ENCODE peak calls at places on chromosomes 12 and 14, in six cellular contexts. One of them, this sample, is unnamed.

GRCh38 chr14:48973136-48973535 is 613.0 kb downstream of the RPS29 start:
- DNase-seq in fibroblast of lung: no peak
- DNase-seq in HCT116: no peak
- DNase-seq in astrocyte: peak; percentile 75
- DNase-seq in PC-3: no peak
- DNase-seq in hepatocyte: peak; percentile 23
- DNase-seq in this sample: no peak

GRCh38 chr12:98422359-98422758 is 93.0 kb upstream of the TMPO start:
- DNase-seq in fibroblast of lung: no peak
- DNase-seq in HCT116: no peak
- DNase-seq in astrocyte: no peak
- DNase-seq in PC-3: no peak
- DNase-seq in hepatocyte: no peak
- DNase-seq in this sample: no peak

GRCh38 chr12:4039927-4040326 is 166.7 kb upstream of the PARP11 start:
- DNase-seq in fibroblast of lung: no peak
- DNase-seq in HCT116: no peak
- DNase-seq in astrocyte: no peak
- DNase-seq in PC-3: peak; percentile 43
- DNase-seq in hepatocyte: no peak
- DNase-seq in this sample: no peak

GRCh38 chr12:118376089-118377004 is at the start of gene SUDS3:
- DNase-seq in fibroblast of lung: peak; percentile 81
- DNase-seq in HCT116: peak; percentile 67
- DNase-seq in astrocyte: peak; percentile 27
- DNase-seq in PC-3: peak; percentile 94
- DNase-seq in hepatocyte: peak; percentile 94
- DNase-seq in this sample: peak; percentile 88

GRCh38 chr12:92139634-92140555 is 5.8 kb downstream of the BTG1 start:
- DNase-seq in fibroblast of lung: peak; percentile 58
- DNase-seq in HCT116: no peak
- DNase-seq in astrocyte: peak; percentile 57
- DNase-seq in PC-3: peak; percentile 84
- DNase-seq in hepatocyte: no peak
- DNase-seq in this sample: peak; percentile 81

GRCh38 chr12:49762468-49762847 is 21.1 kb downstream of the TMBIM6 start:
- DNase-seq in fibroblast of lung: no peak
- DNase-seq in HCT116: no peak
- DNase-seq in astrocyte: no peak
- DNase-seq in PC-3: no peak
- DNase-seq in hepatocyte: no peak
- DNase-seq in this sample: no peak

GRCh38 chr12:40208707-40209106 is 16.1 kb upstream of the LRRK2 start:
- DNase-seq in fibroblast of lung: no peak
- DNase-seq in HCT116: no peak
- DNase-seq in astrocyte: no peak
- DNase-seq in PC-3: no peak
- DNase-seq in hepatocyte: no peak
- DNase-seq in this sample: no peak

GRCh38 chr14:75459099-75459741 is 31.4 kb downstream of the JDP2 start:
- DNase-seq in fibroblast of lung: no peak
- DNase-seq in HCT116: no peak
- DNase-seq in astrocyte: no peak
- DNase-seq in PC-3: no peak
- DNase-seq in hepatocyte: no peak
- DNase-seq in this sample: peak; percentile 100

GRCh38 chr12:69900720-69901131 is 75.7 kb downstream of the MYRFL start:
- DNase-seq in fibroblast of lung: peak; percentile 68
- DNase-seq in HCT116: peak; percentile 45
- DNase-seq in astrocyte: peak; percentile 38
- DNase-seq in PC-3: peak; percentile 86
- DNase-seq in hepatocyte: peak; percentile 91
- DNase-seq in this sample: peak; percentile 56

GRCh38 chr14:36300337-36300736 is 20.1 kb downstream of the MBIP start:
- DNase-seq in fibroblast of lung: peak; percentile 49
- DNase-seq in HCT116: no peak
- DNase-seq in astrocyte: peak; percentile 10
- DNase-seq in PC-3: peak; percentile 46
- DNase-seq in hepatocyte: no peak
- DNase-seq in this sample: no peak

GRCh38 chr14:84864582-84865271 is 665.2 kb upstream of the FLRT2 start:
- DNase-seq in fibroblast of lung: no peak
- DNase-seq in HCT116: no peak
- DNase-seq in astrocyte: no peak
- DNase-seq in PC-3: no peak
- DNase-seq in hepatocyte: no peak
- DNase-seq in this sample: no peak

GRCh38 chr14:106459971-106460730 is 933.8 kb downstream of the TMEM121 start:
- DNase-seq in fibroblast of lung: no peak
- DNase-seq in HCT116: no peak
- DNase-seq in astrocyte: no peak
- DNase-seq in PC-3: no peak
- DNase-seq in hepatocyte: no peak
- DNase-seq in this sample: peak; percentile 2

GRCh38 chr12:101719566-101719965 is 19.7 kb downstream of the SYCP3 start:
- DNase-seq in fibroblast of lung: peak; percentile 53
- DNase-seq in HCT116: no peak
- DNase-seq in astrocyte: peak; percentile 3
- DNase-seq in PC-3: peak; percentile 75
- DNase-seq in hepatocyte: no peak
- DNase-seq in this sample: no peak

GRCh38 chr12:10497602-10498001 is 8.1 kb upstream of the EIF2S3B start:
- DNase-seq in fibroblast of lung: peak; percentile 3
- DNase-seq in HCT116: no peak
- DNase-seq in astrocyte: no peak
- DNase-seq in PC-3: no peak
- DNase-seq in hepatocyte: no peak
- DNase-seq in this sample: no peak

GRCh38 chr14:22226381-22226780 is 362.6 kb downstream of the DAD1 start:
- DNase-seq in fibroblast of lung: no peak
- DNase-seq in HCT116: no peak
- DNase-seq in astrocyte: no peak
- DNase-seq in PC-3: peak; percentile 77
- DNase-seq in hepatocyte: no peak
- DNase-seq in this sample: no peak

GRCh38 chr12:6053541-6053940 is 70.9 kb downstream of the VWF start:
- DNase-seq in fibroblast of lung: no peak
- DNase-seq in HCT116: no peak
- DNase-seq in astrocyte: peak; percentile 58
- DNase-seq in PC-3: no peak
- DNase-seq in hepatocyte: no peak
- DNase-seq in this sample: peak; percentile 63

GRCh38 chr14:82855912-82856381 is 1322.3 kb upstream of the SEL1L start:
- DNase-seq in fibroblast of lung: peak; percentile 72
- DNase-seq in HCT116: no peak
- DNase-seq in astrocyte: peak; percentile 44
- DNase-seq in PC-3: peak; percentile 46
- DNase-seq in hepatocyte: peak; percentile 55
- DNase-seq in this sample: no peak

GRCh38 chr14:59346329-59346728 is 118.9 kb downstream of the GPR135 start:
- DNase-seq in fibroblast of lung: no peak
- DNase-seq in HCT116: no peak
- DNase-seq in astrocyte: peak; percentile 38
- DNase-seq in PC-3: no peak
- DNase-seq in hepatocyte: no peak
- DNase-seq in this sample: no peak
- H3K36me3 ChIP-seq in fibroblast of lung: peaks cover 2% of the 10 kb centered on the region
- H3K36me3 ChIP-seq in HCT116: no peaks in the 10 kb centered on the region
- H3K36me3 ChIP-seq in astrocyte: no peaks in the 10 kb centered on the region
- H3K36me3 ChIP-seq in PC-3: peaks cover 8% of the 10 kb centered on the region
- H3K36me3 ChIP-seq in hepatocyte: no peaks in the 10 kb centered on the region
- H3K36me3 ChIP-seq in this sample: peaks cover 6% of the 10 kb centered on the region

DNA sequence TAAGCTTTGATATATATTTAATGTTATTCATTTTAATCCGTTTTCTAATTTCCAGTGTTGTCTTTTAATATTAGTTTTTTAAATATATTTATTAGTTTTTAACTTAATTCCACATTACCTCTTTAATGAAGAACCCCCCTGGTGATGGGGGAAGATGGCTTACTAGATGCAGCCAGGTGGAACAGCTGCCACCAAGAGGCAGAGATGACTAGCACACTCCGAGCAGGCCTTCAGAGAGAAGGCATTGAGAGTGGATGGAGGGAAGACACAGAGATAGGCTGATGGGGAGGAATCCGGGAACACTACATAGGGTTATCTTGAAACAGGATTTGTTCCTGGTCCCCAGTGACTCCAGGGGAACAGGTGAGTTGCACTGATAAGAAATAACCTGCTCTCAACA is 771.6 kb downstream of the LRFN5 start:
- DNase-seq in fibroblast of lung: no peak
- DNase-seq in HCT116: no peak
- DNase-seq in astrocyte: no peak
- DNase-seq in PC-3: no peak
- DNase-seq in hepatocyte: no peak
- DNase-seq in this sample: no peak
- TF ChIP-seq CTCF in fibroblast of lung: no peak
- TF ChIP-seq CTCF in HCT116: no peak
- TF ChIP-seq CTCF in astrocyte: no peak
- TF ChIP-seq CTCF in PC-3: peak; percentile 8
- TF ChIP-seq CTCF in hepatocyte: no peak
- TF ChIP-seq CTCF in this sample: no peak

GRCh38 chr14:51884086-51884927 is 23.9 kb downstream of the GNG2 start:
- DNase-seq in fibroblast of lung: peak; percentile 88
- DNase-seq in HCT116: no peak
- DNase-seq in astrocyte: peak; percentile 82
- DNase-seq in PC-3: no peak
- DNase-seq in hepatocyte: no peak
- DNase-seq in this sample: no peak
- H2AFZ ChIP-seq in fibroblast of lung: no peak overlapping the region
- H2AFZ ChIP-seq in HCT116: no peak overlapping the region
- H2AFZ ChIP-seq in astrocyte: no peak overlapping the region
- H2AFZ ChIP-seq in PC-3: no peak overlapping the region
- H2AFZ ChIP-seq in hepatocyte: no peak overlapping the region
- H2AFZ ChIP-seq in this sample: peak overlapping the region; percentile 19

GRCh38 chr12:57193706-57194245 is 22.8 kb upstream of the NXPH4 start:
- DNase-seq in fibroblast of lung: no peak
- DNase-seq in HCT116: no peak
- DNase-seq in astrocyte: no peak
- DNase-seq in PC-3: no peak
- DNase-seq in hepatocyte: no peak
- DNase-seq in this sample: no peak

GRCh38 chr12:57194253-57194652 is 22.3 kb upstream of the NXPH4 start:
- DNase-seq in fibroblast of lung: no peak
- DNase-seq in HCT116: no peak
- DNase-seq in astrocyte: no peak
- DNase-seq in PC-3: no peak
- DNase-seq in hepatocyte: no peak
- DNase-seq in this sample: no peak

GRCh38 chr12:57191410-57191809 is 25.2 kb upstream of the NXPH4 start:
- DNase-seq in fibroblast of lung: no peak
- DNase-seq in HCT116: no peak
- DNase-seq in astrocyte: peak; percentile 28
- DNase-seq in PC-3: no peak
- DNase-seq in hepatocyte: no peak
- DNase-seq in this sample: no peak

GRCh38 chr12:57190821-57191220 is 25.8 kb upstream of the NXPH4 start:
- DNase-seq in fibroblast of lung: no peak
- DNase-seq in HCT116: no peak
- DNase-seq in astrocyte: no peak
- DNase-seq in PC-3: no peak
- DNase-seq in hepatocyte: no peak
- DNase-seq in this sample: no peak

GRCh38 chr12:57192920-57193319 is 23.7 kb upstream of the NXPH4 start:
- DNase-seq in fibroblast of lung: no peak
- DNase-seq in HCT116: no peak
- DNase-seq in astrocyte: no peak
- DNase-seq in PC-3: no peak
- DNase-seq in hepatocyte: no peak
- DNase-seq in this sample: no peak
- H3K36me3 ChIP-seq in fibroblast of lung: peaks cover 86% of the 10 kb centered on the region
- H3K36me3 ChIP-seq in HCT116: peaks cover 3% of the 10 kb centered on the region
- H3K36me3 ChIP-seq in astrocyte: peaks cover 40% of the 10 kb centered on the region
- H3K36me3 ChIP-seq in PC-3: peaks cover 8% of the 10 kb centered on the region
- H3K36me3 ChIP-seq in hepatocyte: no peaks in the 10 kb centered on the region
- H3K36me3 ChIP-seq in this sample: no peaks in the 10 kb centered on the region

GRCh38 chr12:18250313-18250916 is 10.9 kb upstream of the PIK3C2G start:
- DNase-seq in fibroblast of lung: peak; percentile 84
- DNase-seq in HCT116: peak; percentile 54
- DNase-seq in astrocyte: peak; percentile 39
- DNase-seq in PC-3: peak; percentile 75
- DNase-seq in hepatocyte: peak; percentile 87
- DNase-seq in this sample: peak; percentile 21

GRCh38 chr12:18242380-18243089 is 18.8 kb upstream of the PIK3C2G start:
- DNase-seq in fibroblast of lung: no peak
- DNase-seq in HCT116: no peak
- DNase-seq in astrocyte: no peak
- DNase-seq in PC-3: peak; percentile 9
- DNase-seq in hepatocyte: peak; percentile 56
- DNase-seq in this sample: no peak

GRCh38 chr12:18243238-18243637 is 18.1 kb upstream of the PIK3C2G start:
- DNase-seq in fibroblast of lung: no peak
- DNase-seq in HCT116: no peak
- DNase-seq in astrocyte: no peak
- DNase-seq in PC-3: no peak
- DNase-seq in hepatocyte: no peak
- DNase-seq in this sample: no peak

GRCh38 chr12:18246057-18246456 is 15.3 kb upstream of the PIK3C2G start:
- DNase-seq in fibroblast of lung: no peak
- DNase-seq in HCT116: no peak
- DNase-seq in astrocyte: no peak
- DNase-seq in PC-3: peak; percentile 33
- DNase-seq in hepatocyte: no peak
- DNase-seq in this sample: no peak
- TF ChIP-seq CTCF in fibroblast of lung: peak; percentile 17
- TF ChIP-seq CTCF in HCT116: peak; percentile 41
- TF ChIP-seq CTCF in astrocyte: peak; percentile 16
- TF ChIP-seq CTCF in PC-3: peak; percentile 57
- TF ChIP-seq CTCF in hepatocyte: no peak
- TF ChIP-seq CTCF in this sample: no peak

GRCh38 chr12:120394483-120395367 is 25.8 kb upstream of the MSI1 start:
- DNase-seq in fibroblast of lung: no peak
- DNase-seq in HCT116: no peak
- DNase-seq in astrocyte: no peak
- DNase-seq in PC-3: peak; percentile 57
- DNase-seq in hepatocyte: peak; percentile 56
- DNase-seq in this sample: peak; percentile 88
- H2AFZ ChIP-seq in fibroblast of lung: no peak overlapping the region
- H2AFZ ChIP-seq in HCT116: no peak overlapping the region
- H2AFZ ChIP-seq in astrocyte: peak overlapping the region; percentile 45
- H2AFZ ChIP-seq in PC-3: peak overlapping the region; percentile 56
- H2AFZ ChIP-seq in hepatocyte: peak overlapping the region; percentile 56
- H2AFZ ChIP-seq in this sample: peak overlapping the region; percentile 86

GRCh38 chr14:101251812-101252442 is 309.4 kb upstream of the DIO3 start:
- DNase-seq in fibroblast of lung: no peak
- DNase-seq in HCT116: no peak
- DNase-seq in astrocyte: no peak
- DNase-seq in PC-3: no peak
- DNase-seq in hepatocyte: no peak
- DNase-seq in this sample: no peak
- H3K36me3 ChIP-seq in fibroblast of lung: no peaks in the 10 kb centered on the region
- H3K36me3 ChIP-seq in HCT116: no peaks in the 10 kb centered on the region
- H3K36me3 ChIP-seq in astrocyte: no peaks in the 10 kb centered on the region
- H3K36me3 ChIP-seq in PC-3: no peaks in the 10 kb centered on the region
- H3K36me3 ChIP-seq in hepatocyte: no peaks in the 10 kb centered on the region
- H3K36me3 ChIP-seq in this sample: no peaks in the 10 kb centered on the region

GRCh38 chr12:124368421-124369032 is 73.6 kb downstream of the RFLNA start:
- DNase-seq in fibroblast of lung: no peak
- DNase-seq in HCT116: no peak
- DNase-seq in astrocyte: no peak
- DNase-seq in PC-3: no peak
- DNase-seq in hepatocyte: no peak
- DNase-seq in this sample: no peak
- TF ChIP-seq CTCF in fibroblast of lung: no peak
- TF ChIP-seq CTCF in HCT116: no peak
- TF ChIP-seq CTCF in astrocyte: no peak
- TF ChIP-seq CTCF in PC-3: peak; percentile 30
- TF ChIP-seq CTCF in hepatocyte: no peak
- TF ChIP-seq CTCF in this sample: no peak

GRCh38 chr12:57893460-57894353 is 47.2 kb upstream of the CTDSP2 start:
- DNase-seq in fibroblast of lung: peak; percentile 97
- DNase-seq in HCT116: no peak
- DNase-seq in astrocyte: peak; percentile 81
- DNase-seq in PC-3: no peak
- DNase-seq in hepatocyte: peak; percentile 94
- DNase-seq in this sample: no peak
- H2AFZ ChIP-seq in fibroblast of lung: peak overlapping the region; percentile 12
- H2AFZ ChIP-seq in HCT116: no peak overlapping the region
- H2AFZ ChIP-seq in astrocyte: peak overlapping the region; percentile 82
- H2AFZ ChIP-seq in PC-3: peak overlapping the region; percentile 12
- H2AFZ ChIP-seq in hepatocyte: peak overlapping the region; percentile 1
- H2AFZ ChIP-seq in this sample: peak overlapping the region; percentile 50